ENCODE peak calls at places on chromosomes 16 and 17, in six cellular contexts. T is type B pancreatic cell; V is progenitor cell of endocrine pancreas; N is NCI-H1436; Q is stimulated activated CD8-positive, alpha-beta memory T cell treated with anti-CD3 and anti-CD28 coated beads, Interleukin-7, amount 100 ng/mL, for 1 hour; Y is neural progenitor cell. A is an unnamed sample.

GRCh38 chr16:88633684-88634140 is 4.7 kb upstream of the IL17C start:
- DNase-seq in Y (peak; percentile 69), T (no peak), N (no peak), Q (peak; percentile 30), V (no peak), A (peak; percentile 85)

GRCh38 chr17:62630365-62631085 is 3.1 kb downstream of the MRC2 start:
- DNase-seq in N (no peak), T (no peak), Q (no peak), Y (no peak), V (no peak), A (no peak)

GRCh38 chr16:31507617-31507928 is 618 bp downstream of the RUSF1 start:
- DNase-seq in V (no peak), Q (no peak), T (no peak), Y (no peak), N (no peak), A (no peak)

GRCh38 chr17:7989781-7990655 is 12.4 kb upstream of the GUCY2D start:
- DNase-seq in N (peak; percentile 81), Q (peak; percentile 87), T (peak; percentile 95), Y (peak; percentile 89), V (peak; percentile 96), A (peak; percentile 96)

GRCh38 chr17:17345294-17345597 is 42.1 kb downstream of the NT5M start:
- DNase-seq in N (no peak), V (no peak), Q (no peak), Y (no peak), T (no peak), A (no peak)

GRCh38 chr17:60554377-60554788 is 28.3 kb upstream of the APPBP2 start:
- DNase-seq in N (no peak), T (no peak), Y (no peak), Q (no peak), V (no peak), A (no peak)

GRCh38 chr16:5003828-5004227 is 29.9 kb downstream of the NAGPA start:
- DNase-seq in Q (no peak), V (no peak), N (no peak), Y (no peak), T (no peak), A (no peak)

GRCh38 chr17:35612924-35613521 is 25.9 kb downstream of the AP2B1 start:
- DNase-seq in Y (peak; percentile 66), T (no peak), V (peak; percentile 14), Q (no peak), N (peak; percentile 50), A (peak; percentile 70)